ENCODE peak calls at places on chromosomes 5 and 9, in five cellular contexts. J is CMK; Q is stimulated activated CD4-positive, alpha-beta T cell treated with anti-CD3 and anti-CD28 coated beads, Interleukin-12 subunit alpha, Interleukin-12 subunit beta, amount 100 ng/mL, for 24 hours; A is adrenal gland; F is non-pigmented ciliary epithelial cell. W is an unnamed sample.

GRCh38 chr9:2613730-2614271 is 7.8 kb upstream of the VLDLR start:
- DNase-seq in J (no peak), Q (no peak), A (no peak), F (no peak), W (no peak)

GRCh38 chr5:5523066-5523505 is 100.6 kb downstream of the ICE1 start:
- DNase-seq in J (no peak), Q (no peak), A (peak), F (no peak), W (no peak)

GRCh38 chr5:103393131-103393754 is 134.7 kb downstream of the MACIR start:
- DNase-seq in J (no peak), Q (no peak), A (peak), F (no peak), W (no peak)

GRCh38 chr5:133245191-133246052 is 193.6 kb downstream of the HSPA4 start:
- DNase-seq in J (no peak), Q (peak), A (peak), F (peak), W (no peak)

GRCh38 chr5:139296198-139296597 is 2.7 kb downstream of the MATR3 start:
- DNase-seq in J (no peak), Q (no peak), A (no peak), F (no peak), W (no peak)

GRCh38 chr5:93886917-93887361 is 145.5 kb upstream of the POU5F2 start:
- DNase-seq in J (no peak), Q (no peak), A (peak), F (no peak), W (no peak)

GRCh38 chr9:116352958-116353357 is 199.4 kb downstream of the PAPPA start:
- DNase-seq in J (no peak), Q (no peak), A (no peak), F (no peak), W (no peak)

GRCh38 chr9:119052339-119053030 is 316.8 kb downstream of the BRINP1 start:
- DNase-seq in J (no peak), Q (no peak), A (no peak), F (no peak), W (no peak)

GRCh38 chr9:108002296-108003056 is 512.9 kb upstream of the KLF4 start:
- DNase-seq in J (no peak), Q (no peak), A (peak), F (peak), W (no peak)

GRCh38 chr9:136093995-136094881 is 851 bp downstream of the NACC2 start:
- DNase-seq in J (no peak), Q (peak), A (peak), F (no peak), W (no peak)

GRCh38 chr9:76431601-76432000 is 27.4 kb upstream of the GCNT1 start:
- DNase-seq in J (no peak), Q (no peak), A (no peak), F (no peak), W (no peak)

GRCh38 chr5:9239071-9239470 is 306.8 kb downstream of the SEMA5A start:
- DNase-seq in J (no peak), Q (no peak), A (no peak), F (no peak), W (no peak)

GRCh38 chr9:127248241-127248640 is 16.3 kb upstream of the GARNL3 start:
- DNase-seq in J (no peak), Q (no peak), A (no peak), F (no peak), W (no peak)

GRCh38 chr9:116547729-116548426 is 139.2 kb upstream of the TRIM32 start:
- DNase-seq in J (no peak), Q (no peak), A (peak), F (no peak), W (no peak)

GRCh38 chr5:72036951-72037350 is 70.3 kb upstream of the MAP1B start:
- DNase-seq in J (no peak), Q (no peak), A (no peak), F (peak), W (no peak)

GRCh38 chr5:151098185-151098813 is 17.5 kb upstream of the TNIP1 start:
- DNase-seq in J (no peak), Q (no peak), A (no peak), F (no peak), W (no peak)

W was measured in NCI-H1048.